ENCODE peak calls at places on chromosomes 2 and 18, in five cellular contexts. K, F, U, O and Y are unnamed samples.

GRCh38 chr18:48575658-48576453 is 37.0 kb downstream of the CTIF start:
- DNase-seq in O (no peak), U (no peak), F (no peak), K (no peak), Y (no peak)

GRCh38 chr2:237885931-237886701 is 26.7 kb downstream of the RAMP1 start:
- DNase-seq in F (no peak), O (no peak), U (no peak), K (no peak), Y (no peak)

GRCh38 chr18:59655661-59656060 is 41.6 kb downstream of the CCBE1 start:
- DNase-seq in U (no peak), F (no peak), O (no peak), K (no peak), Y (no peak)

GRCh38 chr2:33420726-33421125 is 55.7 kb upstream of the RASGRP3 start:
- DNase-seq in U (no peak), O (no peak), K (no peak), F (peak), Y (no peak)

GRCh38 chr2:170380267-170380666 is 202.3 kb downstream of the MYO3B start:
- DNase-seq in O (no peak), U (no peak), F (no peak), K (no peak), Y (no peak)

GRCh38 chr2:210199186-210199765 is 26.0 kb downstream of the ACADL start:
- DNase-seq in K (no peak), O (no peak), F (peak), U (peak), Y (peak)

GRCh38 chr2:10873790-10874437 is 37.8 kb upstream of the KCNF1 start:
- DNase-seq in K (no peak), O (no peak), F (peak), U (no peak), Y (no peak)

GRCh38 chr18:56124186-56124585 is 514.2 kb downstream of the TXNL1 start:
- DNase-seq in F (peak), O (no peak), U (no peak), K (no peak), Y (no peak)